ENCODE peak calls at places on chromosome 11, in nine cellular contexts. M, Q, C, E, O, S, K, J and I are unnamed samples.

GRCh38 chr11:119336744-119337469 is 2.6 kb downstream of the RNF26 start:
- DNase-seq in M (no peak), Q (no peak), C (no peak), E (no peak), O (no peak), S (no peak), K (peak), J (no peak), I (no peak)

GRCh38 chr11:66858186-66858938 is 1.5 kb downstream of the LRFN4 start:
- DNase-seq in M (no peak), Q (no peak), C (no peak), E (no peak), O (no peak), S (no peak), K (no peak), J (no peak), I (no peak)

GRCh38 chr11:78414321-78415051 is 3.1 kb downstream of the GAB2 start:
- DNase-seq in M (no peak), Q (no peak), C (no peak), E (peak), O (no peak), S (no peak), K (no peak), J (no peak), I (peak)

GRCh38 chr11:86623736-86624135 is 48.7 kb downstream of the ME3 start:
- DNase-seq in M (no peak), Q (no peak), C (no peak), E (no peak), O (no peak), S (no peak), K (no peak), J (no peak), I (no peak)

GRCh38 chr11:97739892-97740782 is 1280.6 kb upstream of the CNTN5 start:
- DNase-seq in M (no peak), Q (no peak), C (no peak), E (no peak), O (no peak), S (no peak), K (no peak), J (no peak), I (peak)

GRCh38 chr11:75342231-75342918 is 9.1 kb downstream of the ARRB1 start:
- DNase-seq in M (no peak), Q (no peak), C (no peak), E (no peak), O (no peak), S (no peak), K (no peak), J (no peak), I (no peak)

GRCh38 chr11:27046956-27047355 is 6.3 kb downstream of the BBOX1 start:
- DNase-seq in M (no peak), Q (no peak), C (no peak), E (no peak), O (no peak), S (no peak), K (no peak), J (no peak), I (no peak)

GRCh38 chr11:75028321-75029097 is 39.8 kb downstream of the NEU3 start:
- DNase-seq in M (no peak), Q (no peak), C (no peak), E (no peak), O (no peak), S (no peak), K (no peak), J (no peak), I (no peak)

GRCh38 chr11:119147604-119148333 is 1.1 kb upstream of the ABCG4 start:
- DNase-seq in M (no peak), Q (no peak), C (no peak), E (no peak), O (no peak), S (no peak), K (no peak), J (no peak), I (no peak)

GRCh38 chr11:104076455-104076854 is 40.0 kb downstream of the DDI1 start:
- DNase-seq in M (no peak), Q (no peak), C (no peak), E (no peak), O (no peak), S (no peak), K (no peak), J (no peak), I (no peak)

GRCh38 chr11:117189191-117189940 is 9.8 kb upstream of the TAGLN start:
- DNase-seq in M (no peak), Q (no peak), C (no peak), E (no peak), O (peak), S (peak), K (peak), J (no peak), I (no peak)

GRCh38 chr11:76232026-76232665 is 25.8 kb upstream of the WNT11 start:
- DNase-seq in M (peak), Q (no peak), C (no peak), E (no peak), O (no peak), S (no peak), K (no peak), J (no peak), I (no peak)

GRCh38 chr11:71321433-71322191 is 69.2 kb upstream of the SHANK2 start:
- DNase-seq in M (no peak), Q (no peak), C (no peak), E (no peak), O (no peak), S (peak), K (peak), J (no peak), I (no peak)

GRCh38 chr11:74644084-74644483 is 51.7 kb downstream of the POLD3 start:
- DNase-seq in M (no peak), Q (no peak), C (no peak), E (no peak), O (no peak), S (no peak), K (no peak), J (no peak), I (no peak)

GRCh38 chr11:5037926-5038325 is 8.4 kb upstream of the OR52J3 start:
- DNase-seq in M (no peak), Q (no peak), C (no peak), E (no peak), O (no peak), S (no peak), K (no peak), J (no peak), I (no peak)
- TF ChIP-seq CTCF in M (no peak), Q (no peak), C (no peak), E (no peak), O (no peak), S (no peak), K (no peak), J (no peak), I (no peak)

DNA sequence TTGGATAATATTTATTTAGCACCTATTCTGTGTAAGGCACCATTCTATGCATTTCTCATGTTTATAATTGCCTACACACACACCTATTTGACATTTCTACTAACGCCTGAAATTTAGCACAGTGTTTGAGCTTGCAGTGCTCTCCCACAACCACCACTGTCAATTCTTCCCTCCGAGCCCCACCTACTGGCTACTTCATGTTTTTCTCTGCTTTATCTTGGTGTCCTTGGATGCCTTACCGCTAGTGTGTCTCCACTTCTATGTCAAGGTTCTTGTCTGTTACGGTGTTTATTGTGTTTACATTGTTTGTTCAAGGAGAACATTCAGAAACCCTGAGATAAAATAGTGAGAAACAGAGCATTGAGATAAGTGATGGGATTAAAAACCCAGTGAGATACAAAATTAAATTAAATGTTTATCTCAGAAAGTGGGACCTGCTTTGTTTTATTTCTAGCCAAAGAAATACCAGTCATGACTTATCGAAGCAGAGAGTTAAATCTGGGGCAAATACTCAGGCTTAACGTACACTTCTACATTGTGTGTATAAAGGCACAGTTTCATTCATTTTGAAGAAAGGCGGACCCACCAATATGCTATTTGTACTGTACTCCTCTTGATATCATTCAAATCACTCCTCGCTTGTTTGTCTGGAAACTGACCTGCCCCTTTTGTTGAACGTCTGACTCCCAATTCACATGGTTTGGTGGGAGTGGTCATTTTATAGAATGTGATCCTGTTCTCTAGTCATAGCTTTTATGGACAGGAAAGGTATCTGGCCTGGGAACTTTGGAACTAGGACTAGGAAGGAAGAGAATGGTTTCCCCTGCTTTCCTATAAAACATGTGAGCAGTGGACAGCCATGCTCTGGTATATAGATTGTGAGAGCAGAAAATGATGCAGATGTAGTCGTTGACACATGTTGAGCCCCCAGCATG is 39.2 kb upstream of the SLC36A4 start:
- DNase-seq in M (no peak), Q (no peak), C (peak), E (peak), O (no peak), S (no peak), K (no peak), J (no peak), I (peak)
- TF ChIP-seq CTCF in M (no peak), Q (peak), C (no peak), E (peak), O (peak), S (peak), K (peak), J (peak), I (peak)

GRCh38 chr11:12746593-12747097 is 72.4 kb downstream of the TEAD1 start:
- DNase-seq in M (no peak), Q (peak), C (peak), E (peak), O (no peak), S (no peak), K (no peak), J (peak), I (peak)
- TF ChIP-seq CTCF in M (no peak), Q (peak), C (no peak), E (no peak), O (no peak), S (no peak), K (no peak), J (no peak), I (no peak)

GRCh38 chr11:3866836-3867208 is 11.4 kb downstream of the STIM1 start:
- DNase-seq in M (no peak), Q (no peak), C (no peak), E (no peak), O (no peak), S (no peak), K (no peak), J (no peak), I (no peak)

GRCh38 chr11:3865388-3866193 is 10.1 kb downstream of the STIM1 start:
- DNase-seq in M (no peak), Q (no peak), C (no peak), E (no peak), O (no peak), S (no peak), K (no peak), J (no peak), I (peak)

GRCh38 chr11:3867209-3868071 is 12.0 kb downstream of the STIM1 start:
- DNase-seq in M (no peak), Q (no peak), C (no peak), E (no peak), O (no peak), S (no peak), K (no peak), J (peak), I (no peak)

GRCh38 chr11:3861698-3862097 is 6.2 kb downstream of the STIM1 start:
- DNase-seq in M (no peak), Q (no peak), C (no peak), E (no peak), O (no peak), S (no peak), K (no peak), J (no peak), I (no peak)

DNA sequence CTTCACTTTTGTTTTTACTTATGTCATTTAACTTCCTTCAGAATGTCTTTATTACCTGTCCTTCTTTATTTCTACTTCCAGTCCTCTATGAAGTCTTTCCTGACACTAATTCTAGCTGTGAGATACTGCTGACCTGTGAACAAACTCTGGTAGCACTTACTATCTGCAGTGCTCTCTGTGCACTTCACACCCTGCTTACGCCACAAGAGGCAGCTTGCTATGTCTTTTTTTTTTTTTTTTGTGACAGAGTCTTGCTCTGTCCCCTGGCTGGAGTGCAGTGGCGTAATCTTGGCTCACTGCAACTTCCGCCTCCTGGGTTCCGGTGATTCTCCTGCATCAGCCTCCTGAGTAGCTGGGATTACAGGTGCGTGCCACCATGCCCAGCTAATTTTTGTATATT is 10.7 kb downstream of the STIM1 start:
- DNase-seq in M (no peak), Q (peak), C (no peak), E (no peak), O (peak), S (peak), K (peak), J (peak), I (no peak)
- TF ChIP-seq CTCF in M (no peak), Q (no peak), C (no peak), E (no peak), O (no peak), S (peak), K (no peak), J (no peak), I (no peak)

DNA sequence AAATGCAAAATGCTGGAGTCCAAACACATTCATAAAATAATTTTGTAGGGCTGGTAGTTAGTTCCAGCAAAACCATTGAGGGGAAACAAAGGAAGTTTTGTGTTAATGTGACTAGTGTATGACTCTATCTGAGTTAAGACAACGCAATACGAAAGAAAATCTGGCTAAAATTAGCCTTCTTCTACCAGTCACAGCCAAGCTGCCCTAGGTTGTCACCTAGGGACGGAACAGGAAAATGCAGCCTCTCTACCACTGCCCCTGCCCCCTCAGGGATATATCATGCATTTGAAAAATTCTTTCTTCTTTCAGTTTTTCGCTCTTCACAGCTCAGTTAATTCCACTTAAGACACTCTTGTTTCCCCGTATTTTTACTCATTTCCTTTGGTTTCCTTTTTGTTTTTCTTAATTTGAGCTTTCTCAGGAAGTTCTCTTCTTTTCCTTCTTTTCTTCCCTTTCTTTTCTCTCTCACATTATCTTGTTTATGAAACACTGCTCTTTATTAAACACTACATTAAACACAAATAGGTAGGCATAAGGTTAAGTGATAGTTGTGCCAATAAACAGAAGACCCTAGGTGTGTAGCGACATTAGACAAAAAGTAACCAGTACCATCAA is 30.6 kb downstream of the KIRREL3 start:
- DNase-seq in M (no peak), Q (no peak), C (no peak), E (peak), O (no peak), S (no peak), K (no peak), J (no peak), I (peak)
- TF ChIP-seq CTCF in M (no peak), Q (peak), C (no peak), E (peak), O (no peak), S (peak), K (peak), J (peak), I (peak)

GRCh38 chr11:44776840-44777536 is 50.2 kb downstream of the TSPAN18 start:
- DNase-seq in M (no peak), Q (no peak), C (no peak), E (no peak), O (peak), S (peak), K (no peak), J (no peak), I (no peak)

GRCh38 chr11:44774131-44774530 is 47.4 kb downstream of the TSPAN18 start:
- DNase-seq in M (no peak), Q (peak), C (no peak), E (no peak), O (no peak), S (peak), K (no peak), J (peak), I (no peak)

GRCh38 chr11:44777537-44778199 is 50.9 kb downstream of the TSPAN18 start:
- DNase-seq in M (no peak), Q (no peak), C (no peak), E (no peak), O (peak), S (peak), K (no peak), J (no peak), I (no peak)

GRCh38 chr11:44774736-44775135 is 48.0 kb downstream of the TSPAN18 start:
- DNase-seq in M (no peak), Q (no peak), C (no peak), E (no peak), O (no peak), S (no peak), K (no peak), J (no peak), I (no peak)

DNA sequence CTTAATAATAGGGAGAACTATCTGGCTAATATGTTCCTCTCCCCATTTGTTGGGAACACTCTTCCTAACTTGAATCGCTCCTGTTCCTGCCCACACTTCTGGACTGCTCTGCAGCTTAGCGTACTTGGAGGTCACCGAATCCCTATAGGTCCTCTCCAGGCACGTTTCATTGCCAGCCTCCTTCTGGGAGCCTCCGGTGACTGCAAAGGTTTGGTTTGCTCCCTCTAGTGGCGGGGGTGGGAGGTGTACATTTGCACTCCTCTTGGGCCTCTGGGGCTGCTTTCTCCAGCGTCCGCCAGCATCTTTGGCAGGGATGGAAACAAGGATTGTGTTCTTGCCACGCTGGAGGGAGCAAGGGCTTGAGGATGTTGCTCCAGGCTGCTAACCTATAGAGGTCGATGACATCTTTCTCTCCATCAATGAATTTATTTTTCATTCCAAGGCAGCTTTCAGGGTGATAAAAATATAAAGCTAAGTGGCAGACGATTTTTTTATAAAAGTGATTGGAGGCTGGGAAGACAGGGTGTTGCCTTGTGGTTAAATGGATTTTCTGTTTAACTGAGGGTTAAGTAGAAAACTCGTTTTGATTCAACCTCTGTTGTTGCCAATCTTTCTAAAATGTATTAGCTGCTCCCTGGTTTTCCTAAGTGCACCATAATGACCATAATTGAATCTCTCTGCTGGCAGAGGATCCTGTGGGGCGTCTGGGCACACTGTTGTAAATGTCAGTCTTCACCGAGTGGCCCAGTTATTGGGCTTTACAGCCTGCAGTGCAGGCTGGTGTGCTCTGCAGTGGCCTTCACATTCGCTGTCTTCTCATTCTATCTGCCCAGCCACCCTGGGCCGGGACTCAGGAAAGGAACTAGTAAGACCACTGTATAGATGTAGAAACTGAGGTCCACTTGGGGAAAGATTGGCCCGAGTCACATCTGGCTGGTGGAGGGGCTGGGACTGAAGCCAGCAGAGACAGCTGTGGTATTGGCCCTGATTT is 48.9 kb downstream of the TSPAN18 start:
- DNase-seq in M (peak), Q (peak), C (no peak), E (peak), O (no peak), S (peak), K (no peak), J (peak), I (peak)
- TF ChIP-seq CTCF in M (peak), Q (peak), C (no peak), E (peak), O (peak), S (peak), K (peak), J (peak), I (peak)

DNA sequence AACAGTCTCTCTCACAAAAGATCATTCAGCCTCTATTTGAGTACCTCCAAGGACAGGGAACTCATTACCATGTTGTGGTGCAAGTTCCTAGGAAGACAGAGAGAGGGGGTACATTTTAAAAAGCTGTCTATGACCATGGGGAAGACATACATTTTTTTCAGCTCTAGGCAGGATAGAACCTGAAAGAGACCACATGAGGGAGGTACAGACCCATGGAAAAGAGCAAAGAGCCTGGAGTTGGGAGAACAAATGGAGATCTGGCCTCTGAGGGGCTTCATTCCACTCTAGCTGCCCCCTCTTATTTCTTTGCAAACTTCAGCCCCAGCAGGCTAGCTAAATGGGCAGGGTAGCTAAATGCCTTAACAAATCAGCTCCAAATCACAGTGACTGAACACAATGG is 36.3 kb downstream of the KCNC1 start:
- DNase-seq in M (no peak), Q (no peak), C (no peak), E (no peak), O (no peak), S (no peak), K (no peak), J (no peak), I (peak)
- TF ChIP-seq CTCF in M (no peak), Q (peak), C (no peak), E (no peak), O (no peak), S (no peak), K (no peak), J (peak), I (peak)

GRCh38 chr11:43685483-43685882 is 4.9 kb downstream of the HSD17B12 start:
- DNase-seq in M (no peak), Q (no peak), C (no peak), E (peak), O (no peak), S (no peak), K (no peak), J (no peak), I (no peak)
- TF ChIP-seq CTCF in M (no peak), Q (no peak), C (no peak), E (no peak), O (no peak), S (no peak), K (no peak), J (no peak), I (peak)

DNA sequence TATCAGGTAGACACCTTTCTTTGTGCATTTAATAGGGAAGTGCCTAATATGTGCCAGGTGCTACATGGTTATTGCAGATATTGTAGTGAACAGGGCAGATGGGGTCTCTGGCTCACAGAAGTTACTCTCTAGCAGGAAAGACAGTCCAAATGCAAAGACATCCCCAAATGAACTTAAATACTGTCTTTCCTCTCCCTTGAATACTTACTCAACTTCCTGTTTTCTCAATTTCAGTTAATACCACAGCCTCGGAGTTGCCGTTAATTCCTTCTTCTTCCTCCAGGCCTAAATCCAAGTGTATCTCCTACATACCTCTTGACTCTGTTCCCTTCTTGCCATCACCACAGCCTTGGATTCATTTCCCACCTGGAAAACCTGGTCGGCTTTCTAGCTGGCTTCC is 134.3 kb upstream of the SESN3 start:
- DNase-seq in M (no peak), Q (no peak), C (no peak), E (no peak), O (no peak), S (no peak), K (no peak), J (no peak), I (no peak)
- TF ChIP-seq CTCF in M (no peak), Q (no peak), C (no peak), E (no peak), O (no peak), S (no peak), K (no peak), J (no peak), I (no peak)